ENCODE peak calls at places on chromosomes 4 and X, in four cellular contexts. V is GM12878, H is K562, O is H1. S is an unnamed sample.

GRCh38 chrX:14673764-14674163 is 144.4 kb downstream of the GLRA2 start:
- DNase-seq in V (peak; percentile 70), H (no peak), O (no peak), S (no peak)

GRCh38 chr4:147809171-147809570 is 77.3 kb downstream of the ARHGAP10 start:
- DNase-seq in V (no peak), H (no peak), O (no peak), S (no peak)

GRCh38 chr4:97185233-97185632 is 958.0 kb downstream of the STPG2 start:
- DNase-seq in V (no peak), H (no peak), O (no peak), S (no peak)

GRCh38 chrX:41409006-41409405 is 38.1 kb upstream of the NYX start:
- DNase-seq in V (no peak), H (no peak), O (no peak), S (no peak)

GRCh38 chrX:129145898-129146297 is 377.4 kb downstream of the SMARCA1 start:
- DNase-seq in V (no peak), H (no peak), O (no peak), S (no peak)

GRCh38 chrX:1466971-1467561 is 14.4 kb upstream of the ASMTL start:
- DNase-seq in V (no peak), H (no peak), O (no peak), S (no peak)

GRCh38 chr4:17502764-17503163 is 9.1 kb downstream of the QDPR start:
- DNase-seq in V (no peak), H (no peak), O (no peak), S (no peak)

GRCh38 chrX:9538544-9539045 is 73.7 kb downstream of the TBL1X start:
- DNase-seq in V (no peak), H (no peak), O (no peak), S (peak; percentile 41)

GRCh38 chrX:43703211-43703791 is 47.2 kb downstream of the MAOA start:
- DNase-seq in V (no peak), H (no peak), O (no peak), S (no peak)

GRCh38 chrX:16310326-16310725 is 143.0 kb downstream of the MAGEB17 start:
- DNase-seq in V (no peak), H (no peak), O (no peak), S (no peak)
- TF ChIP-seq NRF1 in V (no peak), H (no peak), O (no peak), S (no peak)

GRCh38 chr4:83329521-83330105 is 5.0 kb downstream of the HPSE start:
- DNase-seq in V (no peak), H (no peak), O (no peak), S (no peak)

GRCh38 chr4:83334425-83335241 is at the start of gene HPSE:
- DNase-seq in V (no peak), H (peak; percentile 59), O (peak; percentile 51), S (peak; percentile 78)

GRCh38 chr4:83335691-83336090 is 1.0 kb upstream of the HPSE start:
- DNase-seq in V (no peak), H (no peak), O (no peak), S (no peak)

GRCh38 chr4:83328486-83328885 is 6.2 kb downstream of the HPSE start:
- DNase-seq in V (no peak), H (peak; percentile 21), O (no peak), S (no peak)

GRCh38 chr4:83331959-83332358 is 2.7 kb downstream of the HPSE start:
- DNase-seq in V (no peak), H (no peak), O (no peak), S (no peak)
- TF ChIP-seq NRF1 in V (no peak), H (no peak), O (no peak), S (no peak)

DNA sequence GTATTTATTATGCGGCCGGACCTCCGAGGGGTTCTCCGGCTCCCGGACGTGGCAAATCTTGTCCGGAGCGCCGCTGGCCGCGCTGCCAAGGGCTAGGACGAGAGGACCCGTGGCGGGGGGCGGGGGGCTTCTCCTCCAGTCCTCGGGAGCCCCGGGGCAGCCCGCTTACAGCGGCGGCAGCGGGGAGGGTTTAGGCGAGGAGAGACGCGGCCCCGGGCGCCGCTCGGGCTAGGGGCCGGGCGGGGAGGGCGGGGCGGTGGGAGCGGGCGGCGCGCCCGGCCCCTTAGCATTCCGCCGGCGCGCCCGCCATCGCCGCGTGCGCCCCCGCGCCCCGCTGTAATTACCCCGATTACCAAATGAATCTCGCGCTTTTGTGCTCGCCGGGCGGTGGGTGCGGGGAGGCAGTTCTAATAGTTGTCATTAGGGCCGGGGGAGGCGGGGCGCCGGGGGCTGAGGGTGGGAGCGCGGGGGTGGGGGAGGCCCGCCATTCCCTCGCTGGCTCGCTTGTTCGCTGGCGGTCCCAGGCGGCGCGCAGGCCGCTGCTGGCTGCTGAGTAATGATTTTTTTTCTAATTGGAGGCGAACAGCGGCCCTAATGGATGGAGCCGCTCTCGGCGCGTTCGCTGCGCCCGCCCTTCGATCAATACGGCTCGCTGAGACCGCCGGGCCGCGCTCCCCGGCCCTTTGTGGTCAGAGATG is 276.6 kb downstream of the BCOR start:
- DNase-seq in V (no peak), H (no peak), O (no peak), S (peak; percentile 86)
- TF ChIP-seq NRF1 in V (no peak), H (no peak), O (no peak), S (no peak)

DNA sequence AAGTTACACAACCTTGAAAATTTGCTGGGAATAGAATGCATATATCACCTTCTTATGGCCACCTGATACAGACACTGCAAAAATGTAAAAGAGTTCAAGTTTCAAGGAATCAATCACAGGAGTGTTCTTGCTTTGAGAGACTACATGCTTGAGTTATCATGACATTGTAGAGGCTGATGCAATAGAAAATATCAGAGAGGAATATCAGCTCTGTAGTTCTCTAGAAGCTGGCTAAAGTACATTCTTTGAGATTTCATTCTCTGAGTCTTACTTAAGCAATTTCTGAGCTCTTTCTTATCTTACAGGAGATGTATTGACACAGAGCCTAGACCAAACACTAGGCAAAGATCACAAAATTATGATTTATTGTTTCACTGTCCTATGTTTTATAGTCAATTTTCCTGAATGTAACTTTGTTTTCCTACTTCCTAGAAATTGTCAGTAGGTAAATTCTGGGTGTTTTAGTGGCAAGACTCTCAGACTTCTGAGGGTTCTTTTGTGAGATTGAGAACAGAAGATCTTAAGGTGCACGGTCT is 152.1 kb upstream of the HPGD start:
- DNase-seq in V (no peak), H (no peak), O (no peak), S (no peak)
- TF ChIP-seq NRF1 in V (no peak), H (no peak), O (no peak), S (no peak)

DNA sequence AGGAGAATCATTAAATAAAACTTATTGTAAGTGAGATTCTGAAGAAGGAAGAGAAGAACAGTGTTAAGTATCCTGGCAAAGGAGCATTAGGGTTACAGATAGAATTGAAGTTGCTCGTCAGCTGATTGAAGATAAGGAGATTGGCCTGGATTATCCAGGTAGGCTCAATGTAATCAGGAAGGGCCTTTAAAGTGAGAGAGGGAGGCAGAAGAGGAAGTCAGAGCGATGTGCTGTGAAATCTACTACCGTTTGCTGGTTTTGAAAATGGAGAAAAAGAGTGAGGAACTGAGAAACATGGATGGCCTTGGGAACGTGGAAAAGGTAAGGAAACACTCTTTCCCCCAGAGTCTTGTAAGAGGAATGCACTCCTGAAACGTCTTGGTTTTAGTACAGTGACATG is 245.7 kb downstream of the ANTXR2 start:
- DNase-seq in V (no peak), H (no peak), O (no peak), S (no peak)
- TF ChIP-seq NRF1 in V (no peak), H (no peak), O (no peak), S (no peak)

GRCh38 chr4:94488667-94489066 is 36.9 kb downstream of the PDLIM5 start:
- DNase-seq in V (no peak), H (no peak), O (no peak), S (no peak)
- TF ChIP-seq NRF1 in V (no peak), H (no peak), O (no peak), S (no peak)

DNA sequence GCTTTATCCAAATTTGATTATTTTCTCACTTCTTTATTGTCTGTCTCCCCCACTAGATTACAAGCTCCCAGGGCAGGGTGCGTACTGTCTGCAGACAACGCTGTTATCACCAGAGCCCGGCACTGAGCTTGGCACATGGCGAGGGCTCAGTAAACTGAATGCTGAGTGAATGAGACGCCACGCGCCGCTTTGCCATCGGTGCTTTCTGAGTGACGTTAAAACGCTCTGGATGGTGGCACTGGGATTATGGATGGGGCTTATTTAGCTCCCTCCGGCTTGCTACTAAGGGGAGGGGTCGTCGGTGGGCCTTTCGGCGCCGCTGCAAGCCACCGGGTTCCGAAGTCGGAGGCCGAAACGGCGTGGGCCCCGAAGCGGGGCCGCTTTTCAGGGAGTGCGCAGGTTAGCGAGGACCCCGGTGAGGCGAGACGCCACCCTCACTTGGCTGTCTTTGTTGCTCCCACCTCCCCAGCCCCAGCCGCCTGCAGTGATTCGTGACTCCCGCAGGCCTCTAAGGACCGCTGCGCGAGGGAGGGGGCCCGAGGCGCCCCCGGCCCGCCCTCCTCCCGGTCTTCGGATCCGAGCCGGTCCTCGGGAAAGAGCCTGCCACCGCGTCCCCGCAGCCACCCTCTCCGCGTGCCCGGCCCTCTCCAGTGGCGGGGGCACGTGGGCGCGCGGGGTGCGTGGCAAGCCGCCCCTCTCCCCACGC is 566 bp upstream of the FHL1 start:
- DNase-seq in V (no peak), H (no peak), O (no peak), S (no peak)
- TF ChIP-seq NRF1 in V (no peak), H (no peak), O (no peak), S (no peak)

DNA sequence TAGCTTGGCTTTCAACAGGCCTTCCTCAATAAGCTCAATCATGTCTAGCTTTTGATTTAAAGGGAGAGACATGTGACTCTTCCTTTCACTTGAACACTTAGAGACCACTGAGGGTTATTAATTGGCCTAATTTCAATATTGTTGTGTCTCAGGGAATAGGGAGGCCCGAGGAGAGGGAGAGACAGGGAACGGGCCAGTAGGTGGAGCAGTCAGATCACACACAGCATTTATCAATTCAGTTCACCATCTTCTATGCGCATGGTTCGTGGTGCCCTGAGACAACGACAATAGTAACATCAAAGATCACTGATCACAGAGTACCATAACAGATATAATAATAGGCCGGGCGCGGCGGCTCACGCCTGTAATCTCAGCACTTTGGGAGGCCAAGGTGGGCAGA is 17.8 kb downstream of the ZNF81 start:
- DNase-seq in V (no peak), H (no peak), O (no peak), S (peak; percentile 14)
- TF ChIP-seq NRF1 in V (no peak), H (no peak), O (no peak), S (no peak)

S was measured in SK-N-SH.